ENCODE peak calls at places on chromosomes 11 and 22, in five cellular contexts. Z is Caco-2, M is AG04450, R is thyroid gland, D is left ventricle myocardium inferior. V is an unnamed sample.

GRCh38 chr11:123430736-123431356 is 777 bp downstream of the GRAMD1B start:
- DNase-seq in Z (no peak), R (peak; percentile 63), M (no peak), D (peak; percentile 70), V (no peak)

GRCh38 chr11:57240007-57240406 is 3.0 kb upstream of the APLNR start:
- DNase-seq in R (no peak), M (no peak), Z (no peak), D (no peak), V (no peak)

GRCh38 chr11:102647430-102647829 is 22.3 kb upstream of the MMP20 start:
- DNase-seq in Z (no peak), D (no peak), R (no peak), M (no peak), V (no peak)

GRCh38 chr11:96964661-96965060 is 574.8 kb downstream of the JRKL start:
- DNase-seq in Z (peak; percentile 15), R (no peak), M (no peak), D (no peak), V (no peak)

GRCh38 chr11:85779956-85780640 is 30.8 kb downstream of the SYTL2 start:
- DNase-seq in D (no peak), R (no peak), M (no peak), Z (peak; percentile 79), V (no peak)

GRCh38 chr11:78807351-78807750 is 232.7 kb upstream of the NARS2 start:
- DNase-seq in M (no peak), Z (no peak), R (no peak), D (no peak), V (no peak)

GRCh38 chr22:36064358-36064757 is 35.7 kb upstream of the RBFOX2 start:
- DNase-seq in R (no peak), M (no peak), Z (no peak), D (no peak), V (no peak)

GRCh38 chr11:44310456-44311272 is 725 bp upstream of the ALX4 start:
- DNase-seq in R (no peak), M (no peak), Z (no peak), D (no peak), V (no peak)

GRCh38 chr11:59616396-59616982 is 915 bp upstream of the OSBP start:
- DNase-seq in D (peak; percentile 96), M (no peak), R (no peak), Z (no peak), V (no peak)

GRCh38 chr11:73308963-73309960 is 1.2 kb downstream of the ARHGEF17 start:
- DNase-seq in D (peak; percentile 92), M (peak; percentile 90), Z (peak; percentile 93), R (peak; percentile 92), V (peak; percentile 98)

GRCh38 chr11:91394718-91395414 is 829.8 kb upstream of the FAT3 start:
- DNase-seq in D (no peak), Z (no peak), M (no peak), R (no peak), V (no peak)

GRCh38 chr22:46035742-46036557 is 59.0 kb upstream of the WNT7B start:
- DNase-seq in D (peak; percentile 100), Z (peak; percentile 99), R (peak; percentile 100), M (peak; percentile 97), V (peak; percentile 100)

GRCh38 chr11:10197091-10197490 is 96.9 kb downstream of the SBF2 start:
- DNase-seq in R (no peak), D (no peak), M (no peak), Z (no peak), V (no peak)

GRCh38 chr11:33376331-33377099 is 119.3 kb downstream of the HIPK3 start:
- DNase-seq in R (no peak), D (no peak), Z (peak; percentile 22), M (no peak), V (no peak)

GRCh38 chr22:30523646-30524489 is 18.4 kb upstream of the SEC14L4 start:
- DNase-seq in D (no peak), M (no peak), R (no peak), Z (no peak), V (no peak)

GRCh38 chr22:48394787-48395620 is 1432.7 kb downstream of the BRD1 start:
- DNase-seq in M (no peak), R (no peak), D (no peak), Z (no peak), V (no peak)

GRCh38 chr11:10594407-10594806 is 25.9 kb upstream of the LYVE1 start:
- DNase-seq in M (no peak), Z (no peak), D (no peak), R (no peak), V (no peak)

GRCh38 chr11:68535098-68535497 is 74.5 kb downstream of the PPP6R3 start:
- DNase-seq in R (no peak), D (no peak), Z (no peak), M (no peak), V (no peak)

GRCh38 chr11:101617735-101618332 is 34.0 kb upstream of the TRPC6 start:
- DNase-seq in M (no peak), D (no peak), R (no peak), Z (no peak), V (no peak)

GRCh38 chr11:60977224-60977623 is 5.7 kb downstream of the CD6 start:
- DNase-seq in Z (no peak), D (no peak), M (no peak), R (no peak), V (no peak)

GRCh38 chr11:26994579-26995210 is 783 bp downstream of the FIBIN start:
- DNase-seq in M (no peak), D (no peak), Z (no peak), R (peak; percentile 61), V (peak; percentile 76)

GRCh38 chr22:28034145-28034759 is 115.2 kb upstream of the PITPNB start:
- DNase-seq in R (no peak), M (no peak), D (no peak), Z (no peak), V (peak; percentile 41)

GRCh38 chr11:2093575-2094353 is 45.4 kb downstream of the IGF2 start:
- DNase-seq in Z (no peak), M (no peak), R (peak; percentile 96), D (peak; percentile 63), V (no peak)

GRCh38 chr11:8691601-8692000 is 9.0 kb downstream of the RPL27A start:
- DNase-seq in M (no peak), Z (no peak), D (no peak), R (no peak), V (no peak)

DNA sequence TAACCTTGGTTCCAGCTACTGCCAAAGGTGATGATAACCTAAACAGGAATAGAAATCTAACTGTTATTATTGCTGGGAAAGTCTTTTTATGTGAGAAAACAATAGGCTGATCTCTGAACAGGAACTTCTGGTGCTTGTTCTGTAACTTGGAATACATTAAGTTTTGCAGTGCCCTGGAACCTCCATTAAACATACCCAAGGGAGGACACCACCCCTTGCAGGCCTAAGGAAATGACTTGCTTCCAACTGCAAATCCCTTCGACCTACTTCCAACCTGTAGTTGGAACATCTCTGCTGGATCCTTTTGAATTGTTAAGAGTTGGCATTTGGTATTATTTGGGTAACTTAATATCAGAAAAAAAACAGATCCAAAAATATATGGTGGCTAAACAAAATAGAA is 188.4 kb upstream of the API5 start:
- DNase-seq in Z (no peak), M (no peak), R (no peak), D (no peak), V (no peak)
- TF ChIP-seq CTCF in Z (no peak), M (no peak), R (no peak), D (no peak), V (no peak)

DNA sequence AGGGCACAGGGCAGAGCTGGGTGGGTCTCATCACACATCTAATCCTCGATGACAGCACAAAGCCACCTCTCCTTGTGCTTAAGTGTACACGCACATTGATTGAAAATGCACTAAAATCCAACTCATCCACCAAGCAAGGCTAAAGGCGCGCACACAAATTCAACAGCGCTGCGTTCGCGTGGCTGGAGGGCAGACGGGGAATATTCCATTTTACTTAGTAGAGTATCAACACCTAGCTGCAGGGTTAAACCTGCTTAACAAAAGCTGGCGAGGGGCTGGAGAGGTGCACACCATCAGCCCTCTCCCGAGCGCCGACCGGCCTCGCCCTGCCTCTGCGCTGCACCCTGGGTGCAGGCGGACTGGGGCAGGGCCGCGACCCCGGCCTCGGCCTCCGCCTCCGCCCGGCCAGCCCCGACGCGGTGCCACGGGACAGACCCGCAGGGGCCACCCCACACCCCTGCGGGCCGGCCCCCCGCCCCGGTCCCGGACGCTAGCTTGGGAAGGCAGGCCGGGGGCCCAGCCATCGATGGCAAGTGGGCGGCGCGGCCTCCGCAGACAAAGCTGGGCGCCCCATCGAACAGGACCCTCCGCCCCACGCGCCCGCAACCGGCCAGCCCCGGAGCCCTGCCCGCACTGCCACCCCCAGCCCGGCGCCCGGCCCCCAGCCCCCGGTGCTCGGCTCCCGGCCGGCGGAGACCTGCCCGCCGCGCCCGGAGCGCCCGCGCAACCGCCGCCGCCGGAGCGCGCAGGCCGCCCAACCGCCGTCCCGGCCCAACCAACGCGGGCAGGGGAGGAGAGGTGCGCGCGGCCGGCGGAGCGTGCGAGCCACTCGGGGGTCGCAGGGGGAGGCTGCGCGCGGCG is 914 bp downstream of the PRDM10 start:
- DNase-seq in M (no peak), Z (peak; percentile 67), D (peak; percentile 27), R (peak; percentile 44), V (peak; percentile 76)
- H3K4me3 ChIP-seq in M (peak overlapping the region; percentile 75), Z (peak overlapping the region; percentile 60), D (peak overlapping the region; percentile 83), R (peak overlapping the region; percentile 70), V (peak overlapping the region; percentile 94)

GRCh38 chr11:105000797-105001196 is 22.2 kb downstream of the CASP5 start:
- DNase-seq in M (no peak), Z (no peak), D (no peak), R (no peak), V (no peak)

GRCh38 chr11:105000167-105000566 is 22.8 kb downstream of the CASP5 start:
- DNase-seq in R (no peak), M (no peak), Z (peak; percentile 59), D (no peak), V (no peak)

GRCh38 chr11:104995001-104995408 is 26.6 kb upstream of the CASP4 start:
- DNase-seq in D (no peak), R (no peak), M (no peak), Z (no peak), V (no peak)

GRCh38 chr11:104999716-105000115 is 23.3 kb downstream of the CASP5 start:
- DNase-seq in Z (no peak), M (no peak), R (no peak), D (no peak), V (no peak)

DNA sequence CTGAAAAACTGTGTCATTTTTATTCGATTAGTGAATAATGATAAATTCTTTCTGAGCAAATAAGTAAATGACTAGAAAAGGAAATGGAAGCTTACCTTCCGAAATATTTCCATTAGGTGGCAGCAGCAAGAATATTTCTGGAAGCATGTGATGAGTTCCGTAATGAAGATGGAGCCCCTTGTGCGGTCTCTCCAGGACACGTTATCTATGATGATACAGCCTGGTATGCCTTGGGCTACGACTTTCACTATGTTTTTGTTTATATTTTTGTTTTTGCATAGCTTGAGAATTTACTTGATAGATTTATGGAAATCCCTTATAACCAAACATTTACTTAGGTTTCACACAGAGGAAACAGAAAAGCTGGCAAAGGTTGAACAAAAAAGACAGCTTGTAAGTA is 25.7 kb downstream of the CASP5 start:
- DNase-seq in Z (peak; percentile 38), M (no peak), R (no peak), D (no peak), V (no peak)
- TF ChIP-seq CTCF in Z (peak; percentile 29), M (no peak), R (no peak), D (no peak), V (no peak)

DNA sequence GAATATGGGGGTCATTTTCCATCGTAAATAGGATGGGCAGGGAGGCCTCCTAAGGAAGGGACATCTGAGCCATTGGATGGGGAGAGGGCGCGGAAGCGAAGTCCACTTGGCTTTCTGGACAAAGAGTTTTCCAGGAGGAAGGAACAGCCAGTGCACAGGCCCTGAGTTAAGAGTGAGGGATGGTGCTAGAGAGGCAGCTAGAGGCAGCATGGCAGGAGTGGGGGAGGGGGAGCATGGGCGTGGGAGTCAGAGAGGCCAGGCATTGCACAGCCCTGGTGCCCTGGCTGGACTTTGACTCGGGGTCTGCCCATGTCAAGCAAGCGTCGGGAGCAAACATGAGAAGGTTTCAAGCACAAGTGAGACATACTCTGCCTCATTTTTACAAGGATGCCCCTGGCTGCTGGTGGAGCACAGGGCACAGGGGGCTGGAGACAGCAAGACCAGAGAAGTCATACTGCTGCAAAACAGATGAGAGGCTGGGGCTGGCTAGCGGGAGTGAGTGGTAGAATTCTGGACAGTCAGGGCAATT is 9.0 kb downstream of the GNAZ start:
- DNase-seq in R (no peak), Z (no peak), M (no peak), D (no peak), V (no peak)
- H3K4me3 ChIP-seq in R (no peak overlapping the region), Z (no peak overlapping the region), M (no peak overlapping the region), D (no peak overlapping the region), V (no peak overlapping the region)

V was measured in coronary artery.